ENCODE peak calls at places on chromosomes 1 and 21, in seven cellular contexts. One of them, this sample, is unnamed.

GRCh38 chr1:187032316-187032981 is 203.7 kb downstream of the PLA2G4A start:
- DNase-seq in HFF-Myc: no peak
- DNase-seq in breast epithelium: no peak
- DNase-seq in tibial artery: no peak
- DNase-seq in A549: no peak
- DNase-seq in astrocyte of the cerebellum: no peak
- DNase-seq in MM.1S: peak
- DNase-seq in this sample: no peak

GRCh38 chr1:42081475-42081874 is 71.7 kb upstream of the GUCA2B start:
- DNase-seq in HFF-Myc: no peak
- DNase-seq in breast epithelium: peak
- DNase-seq in tibial artery: no peak
- DNase-seq in A549: no peak
- DNase-seq in astrocyte of the cerebellum: no peak
- DNase-seq in MM.1S: no peak
- DNase-seq in this sample: no peak

GRCh38 chr1:209583408-209583807 is at the start of gene CAMK1G:
- DNase-seq in HFF-Myc: no peak
- DNase-seq in breast epithelium: no peak
- DNase-seq in tibial artery: no peak
- DNase-seq in A549: no peak
- DNase-seq in astrocyte of the cerebellum: no peak
- DNase-seq in MM.1S: no peak
- DNase-seq in this sample: peak

GRCh38 chr1:39228263-39228662 is 23.8 kb downstream of the MACF1 start:
- DNase-seq in HFF-Myc: no peak
- DNase-seq in breast epithelium: no peak
- DNase-seq in tibial artery: no peak
- DNase-seq in A549: no peak
- DNase-seq in astrocyte of the cerebellum: no peak
- DNase-seq in MM.1S: no peak
- DNase-seq in this sample: no peak

GRCh38 chr1:153336650-153337049 is 12.0 kb downstream of the PGLYRP4 start:
- DNase-seq in HFF-Myc: no peak
- DNase-seq in breast epithelium: no peak
- DNase-seq in tibial artery: no peak
- DNase-seq in A549: no peak
- DNase-seq in astrocyte of the cerebellum: no peak
- DNase-seq in MM.1S: peak
- DNase-seq in this sample: no peak

GRCh38 chr1:81430955-81431646 is 369.6 kb upstream of the ADGRL2 start:
- DNase-seq in HFF-Myc: no peak
- DNase-seq in breast epithelium: no peak
- DNase-seq in tibial artery: no peak
- DNase-seq in A549: no peak
- DNase-seq in astrocyte of the cerebellum: peak
- DNase-seq in MM.1S: peak
- DNase-seq in this sample: no peak

GRCh38 chr1:29083318-29084195 is 40.1 kb downstream of the TMEM200B start:
- DNase-seq in HFF-Myc: no peak
- DNase-seq in breast epithelium: no peak
- DNase-seq in tibial artery: no peak
- DNase-seq in A549: no peak
- DNase-seq in astrocyte of the cerebellum: no peak
- DNase-seq in MM.1S: no peak
- DNase-seq in this sample: no peak

GRCh38 chr1:35220976-35221375 is 28.0 kb upstream of the SFPQ start:
- DNase-seq in HFF-Myc: no peak
- DNase-seq in breast epithelium: no peak
- DNase-seq in tibial artery: no peak
- DNase-seq in A549: peak
- DNase-seq in astrocyte of the cerebellum: no peak
- DNase-seq in MM.1S: peak
- DNase-seq in this sample: peak

GRCh38 chr1:30450818-30451233 is 272.6 kb downstream of the MATN1 start:
- DNase-seq in HFF-Myc: no peak
- DNase-seq in breast epithelium: no peak
- DNase-seq in tibial artery: no peak
- DNase-seq in A549: no peak
- DNase-seq in astrocyte of the cerebellum: no peak
- DNase-seq in MM.1S: no peak
- DNase-seq in this sample: no peak

GRCh38 chr1:234868296-234869147 is 258.5 kb upstream of the IRF2BP2 start:
- DNase-seq in HFF-Myc: no peak
- DNase-seq in breast epithelium: no peak
- DNase-seq in tibial artery: no peak
- DNase-seq in A549: no peak
- DNase-seq in astrocyte of the cerebellum: no peak
- DNase-seq in MM.1S: no peak
- DNase-seq in this sample: no peak

GRCh38 chr1:160342520-160342919 is 530 bp downstream of the COPA start:
- DNase-seq in HFF-Myc: no peak
- DNase-seq in breast epithelium: no peak
- DNase-seq in tibial artery: no peak
- DNase-seq in A549: peak
- DNase-seq in astrocyte of the cerebellum: no peak
- DNase-seq in MM.1S: peak
- DNase-seq in this sample: no peak

GRCh38 chr1:240597153-240597745 is 14.7 kb downstream of the GREM2 start:
- DNase-seq in HFF-Myc: no peak
- DNase-seq in breast epithelium: no peak
- DNase-seq in tibial artery: no peak
- DNase-seq in A549: peak
- DNase-seq in astrocyte of the cerebellum: no peak
- DNase-seq in MM.1S: no peak
- DNase-seq in this sample: no peak

GRCh38 chr1:204366759-204367158 is 7.0 kb upstream of the PLEKHA6 start:
- DNase-seq in HFF-Myc: no peak
- DNase-seq in breast epithelium: no peak
- DNase-seq in tibial artery: no peak
- DNase-seq in A549: peak
- DNase-seq in astrocyte of the cerebellum: no peak
- DNase-seq in MM.1S: peak
- DNase-seq in this sample: peak

GRCh38 chr1:190399233-190399632 is 78.4 kb downstream of the BRINP3 start:
- DNase-seq in HFF-Myc: no peak
- DNase-seq in breast epithelium: no peak
- DNase-seq in tibial artery: no peak
- DNase-seq in A549: no peak
- DNase-seq in astrocyte of the cerebellum: no peak
- DNase-seq in MM.1S: peak
- DNase-seq in this sample: no peak

GRCh38 chr21:42566524-42567180 is 53.0 kb downstream of the SLC37A1 start:
- DNase-seq in HFF-Myc: no peak
- DNase-seq in breast epithelium: no peak
- DNase-seq in tibial artery: peak
- DNase-seq in A549: no peak
- DNase-seq in astrocyte of the cerebellum: no peak
- DNase-seq in MM.1S: no peak
- DNase-seq in this sample: no peak

GRCh38 chr1:228697209-228698016 is 37.9 kb upstream of the RHOU start:
- DNase-seq in HFF-Myc: peak
- DNase-seq in breast epithelium: peak
- DNase-seq in tibial artery: peak
- DNase-seq in A549: peak
- DNase-seq in astrocyte of the cerebellum: peak
- DNase-seq in MM.1S: no peak
- DNase-seq in this sample: peak

GRCh38 chr1:64505232-64505943 is 35.5 kb downstream of the CACHD1 start:
- DNase-seq in HFF-Myc: no peak
- DNase-seq in breast epithelium: no peak
- DNase-seq in tibial artery: no peak
- DNase-seq in A549: peak
- DNase-seq in astrocyte of the cerebellum: no peak
- DNase-seq in MM.1S: peak
- DNase-seq in this sample: no peak

GRCh38 chr1:17874665-17875064 is 119.5 kb downstream of the ACTL8 start:
- DNase-seq in HFF-Myc: no peak
- DNase-seq in breast epithelium: no peak
- DNase-seq in tibial artery: no peak
- DNase-seq in A549: no peak
- DNase-seq in astrocyte of the cerebellum: peak
- DNase-seq in MM.1S: no peak
- DNase-seq in this sample: no peak

GRCh38 chr1:93810316-93810715 is 68.7 kb downstream of the DNTTIP2 start:
- DNase-seq in HFF-Myc: no peak
- DNase-seq in breast epithelium: no peak
- DNase-seq in tibial artery: no peak
- DNase-seq in A549: no peak
- DNase-seq in astrocyte of the cerebellum: no peak
- DNase-seq in MM.1S: no peak
- DNase-seq in this sample: no peak

GRCh38 chr1:67674260-67675011 is 10.6 kb upstream of the GADD45A start:
- DNase-seq in HFF-Myc: peak
- DNase-seq in breast epithelium: peak
- DNase-seq in tibial artery: no peak
- DNase-seq in A549: no peak
- DNase-seq in astrocyte of the cerebellum: no peak
- DNase-seq in MM.1S: peak
- DNase-seq in this sample: no peak

GRCh38 chr1:109304221-109304915 is 2.4 kb downstream of the MYBPHL start:
- DNase-seq in HFF-Myc: no peak
- DNase-seq in breast epithelium: no peak
- DNase-seq in tibial artery: peak
- DNase-seq in A549: no peak
- DNase-seq in astrocyte of the cerebellum: no peak
- DNase-seq in MM.1S: no peak
- DNase-seq in this sample: no peak
- TF ChIP-seq CTCF in HFF-Myc: no peak
- TF ChIP-seq CTCF in breast epithelium: no peak
- TF ChIP-seq CTCF in tibial artery: no peak
- TF ChIP-seq CTCF in A549: no peak
- TF ChIP-seq CTCF in astrocyte of the cerebellum: no peak
- TF ChIP-seq CTCF in MM.1S: no peak
- TF ChIP-seq CTCF in this sample: no peak

GRCh38 chr1:155093938-155094621 is 15.4 kb downstream of the EFNA3 start:
- DNase-seq in HFF-Myc: peak
- DNase-seq in breast epithelium: no peak
- DNase-seq in tibial artery: no peak
- DNase-seq in A549: peak
- DNase-seq in astrocyte of the cerebellum: peak
- DNase-seq in MM.1S: peak
- DNase-seq in this sample: peak

GRCh38 chr1:155092641-155093040 is 14.0 kb downstream of the EFNA3 start:
- DNase-seq in HFF-Myc: no peak
- DNase-seq in breast epithelium: no peak
- DNase-seq in tibial artery: no peak
- DNase-seq in A549: no peak
- DNase-seq in astrocyte of the cerebellum: no peak
- DNase-seq in MM.1S: no peak
- DNase-seq in this sample: no peak

GRCh38 chr1:155094622-155094948 is 15.9 kb downstream of the EFNA3 start:
- DNase-seq in HFF-Myc: no peak
- DNase-seq in breast epithelium: no peak
- DNase-seq in tibial artery: no peak
- DNase-seq in A549: no peak
- DNase-seq in astrocyte of the cerebellum: no peak
- DNase-seq in MM.1S: no peak
- DNase-seq in this sample: no peak

GRCh38 chr1:155092131-155092530 is 13.5 kb downstream of the EFNA3 start:
- DNase-seq in HFF-Myc: no peak
- DNase-seq in breast epithelium: no peak
- DNase-seq in tibial artery: no peak
- DNase-seq in A549: no peak
- DNase-seq in astrocyte of the cerebellum: no peak
- DNase-seq in MM.1S: no peak
- DNase-seq in this sample: no peak

GRCh38 chr1:155091071-155092051 is 12.7 kb downstream of the EFNA3 start:
- DNase-seq in HFF-Myc: no peak
- DNase-seq in breast epithelium: no peak
- DNase-seq in tibial artery: peak
- DNase-seq in A549: peak
- DNase-seq in astrocyte of the cerebellum: peak
- DNase-seq in MM.1S: peak
- DNase-seq in this sample: peak
- H3K4me3 ChIP-seq in HFF-Myc: no peak
- H3K4me3 ChIP-seq in breast epithelium: no peak
- H3K4me3 ChIP-seq in tibial artery: no peak
- H3K4me3 ChIP-seq in A549: no peak
- H3K4me3 ChIP-seq in astrocyte of the cerebellum: no peak
- H3K4me3 ChIP-seq in MM.1S: peak
- H3K4me3 ChIP-seq in this sample: no peak

GRCh38 chr1:25944986-25945385 is 38.8 kb upstream of the STMN1 start:
- DNase-seq in HFF-Myc: no peak
- DNase-seq in breast epithelium: no peak
- DNase-seq in tibial artery: no peak
- DNase-seq in A549: no peak
- DNase-seq in astrocyte of the cerebellum: no peak
- DNase-seq in MM.1S: no peak
- DNase-seq in this sample: peak
- TF ChIP-seq CTCF in HFF-Myc: no peak
- TF ChIP-seq CTCF in breast epithelium: no peak
- TF ChIP-seq CTCF in tibial artery: no peak
- TF ChIP-seq CTCF in A549: no peak
- TF ChIP-seq CTCF in astrocyte of the cerebellum: no peak
- TF ChIP-seq CTCF in MM.1S: no peak
- TF ChIP-seq CTCF in this sample: no peak

GRCh38 chr1:36349241-36349671 is 25.8 kb upstream of the EVA1B start:
- DNase-seq in HFF-Myc: no peak
- DNase-seq in breast epithelium: no peak
- DNase-seq in tibial artery: no peak
- DNase-seq in A549: no peak
- DNase-seq in astrocyte of the cerebellum: no peak
- DNase-seq in MM.1S: no peak
- DNase-seq in this sample: peak

GRCh38 chr1:36349839-36350238 is 26.4 kb upstream of the EVA1B start:
- DNase-seq in HFF-Myc: no peak
- DNase-seq in breast epithelium: peak
- DNase-seq in tibial artery: no peak
- DNase-seq in A549: no peak
- DNase-seq in astrocyte of the cerebellum: peak
- DNase-seq in MM.1S: no peak
- DNase-seq in this sample: no peak

GRCh38 chr1:36351222-36351977 is 28.0 kb upstream of the EVA1B start:
- DNase-seq in HFF-Myc: peak
- DNase-seq in breast epithelium: no peak
- DNase-seq in tibial artery: no peak
- DNase-seq in A549: peak
- DNase-seq in astrocyte of the cerebellum: peak
- DNase-seq in MM.1S: no peak
- DNase-seq in this sample: peak

GRCh38 chr1:36352141-36352909 is 28.9 kb upstream of the EVA1B start:
- DNase-seq in HFF-Myc: no peak
- DNase-seq in breast epithelium: no peak
- DNase-seq in tibial artery: no peak
- DNase-seq in A549: no peak
- DNase-seq in astrocyte of the cerebellum: no peak
- DNase-seq in MM.1S: no peak
- DNase-seq in this sample: no peak

DNA sequence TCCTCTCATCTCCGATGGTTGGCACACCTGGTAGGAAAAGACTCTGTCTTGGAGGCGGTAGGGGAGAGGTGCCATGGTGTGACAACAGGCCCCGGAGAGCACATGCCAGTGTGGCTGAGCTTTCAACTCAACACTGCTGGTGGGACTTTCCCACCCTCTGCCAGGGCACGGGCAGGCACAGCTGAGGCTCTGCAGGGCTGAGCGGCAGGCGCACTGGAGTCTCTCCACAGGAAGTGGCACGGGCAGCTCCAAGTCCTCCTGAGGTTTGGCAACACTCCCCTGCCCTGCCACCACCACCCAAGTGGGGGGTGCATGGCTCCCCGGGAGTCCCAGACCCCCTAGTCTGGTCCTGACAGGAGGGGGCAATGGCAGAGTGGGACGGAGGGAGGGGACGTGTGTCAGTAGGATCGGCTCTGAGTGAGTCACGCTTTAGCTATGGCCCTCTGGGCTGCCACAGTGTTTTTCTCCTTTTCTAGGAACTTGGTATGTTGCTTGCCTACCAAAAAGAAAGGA is 27.3 kb upstream of the EVA1B start:
- DNase-seq in HFF-Myc: no peak
- DNase-seq in breast epithelium: peak
- DNase-seq in tibial artery: peak
- DNase-seq in A549: peak
- DNase-seq in astrocyte of the cerebellum: peak
- DNase-seq in MM.1S: no peak
- DNase-seq in this sample: peak
- H3K4me3 ChIP-seq in HFF-Myc: peak
- H3K4me3 ChIP-seq in breast epithelium: peak
- H3K4me3 ChIP-seq in tibial artery: peak
- H3K4me3 ChIP-seq in A549: peak
- H3K4me3 ChIP-seq in astrocyte of the cerebellum: no peak
- H3K4me3 ChIP-seq in MM.1S: no peak
- H3K4me3 ChIP-seq in this sample: no peak